ENCODE peak calls at places on chromosomes 6 and 20, in four cellular contexts. L, B, C and S are unnamed samples.
A peak's percentile ranks its signal among the peaks of the same experiment; 100 is the strongest.

GRCh38 chr20:32205502-32206382 is 1.8 kb downstream of the PLAGL2 start:
- DNase-seq in B (no peak), C (no peak), L (no peak), S (no peak)

GRCh38 chr6:122222761-122223160 is 176.7 kb upstream of the HSF2 start:
- DNase-seq in L (no peak), B (no peak), C (no peak), S (no peak)

GRCh38 chr6:158519354-158519753 is 40.5 kb upstream of the TMEM181 start:
- DNase-seq in C (no peak), B (no peak), L (no peak), S (no peak)

GRCh38 chr6:32852844-32853540 is 512 bp downstream of the TAP1 start:
- DNase-seq in B (peak; percentile 76), L (no peak), C (peak; percentile 47), S (no peak)

GRCh38 chr20:21509597-21510331 is 4.1 kb downstream of the NKX2-2 start:
- DNase-seq in B (no peak), C (no peak), L (peak; percentile 17), S (no peak)

GRCh38 chr6:13165518-13166186 is 162.7 kb downstream of the TBC1D7 start:
- DNase-seq in L (no peak), C (no peak), B (no peak), S (no peak)

GRCh38 chr6:52417675-52418111 is 2.4 kb upstream of the EFHC1 start:
- DNase-seq in L (peak; percentile 71), B (no peak), C (no peak), S (peak; percentile 66)

GRCh38 chr6:139402935-139403386 is 28.5 kb upstream of the CITED2 start:
- DNase-seq in B (no peak), L (peak; percentile 91), C (no peak), S (peak; percentile 24)

GRCh38 chr20:44370639-44371218 is 15.2 kb downstream of the HNF4A start:
- DNase-seq in B (no peak), C (no peak), L (no peak), S (no peak)

GRCh38 chr6:148967546-148967945 is 220.7 kb downstream of the UST start:
- DNase-seq in C (no peak), B (no peak), L (no peak), S (no peak)

GRCh38 chr6:56890066-56890465 is 64.8 kb upstream of the BEND6 start:
- DNase-seq in C (no peak), L (no peak), B (no peak), S (no peak)

GRCh38 chr6:135280375-135281136 is 99.4 kb downstream of the MYB start:
- DNase-seq in B (no peak), C (no peak), L (no peak), S (peak; percentile 4)

GRCh38 chr20:18705490-18705889 is 108.1 kb upstream of the SCP2D1 start:
- DNase-seq in B (no peak), L (peak; percentile 77), C (no peak), S (peak; percentile 37)

GRCh38 chr6:83958250-83958685 is 75.3 kb upstream of the MRAP2 start:
- DNase-seq in B (no peak), L (no peak), C (no peak), S (no peak)

GRCh38 chr20:50491926-50492634 is 18.1 kb upstream of the PTPN1 start:
- DNase-seq in L (no peak), C (no peak), B (peak; percentile 74), S (peak; percentile 73)

GRCh38 chr6:37804676-37805075 is 14.9 kb upstream of the ZFAND3 start:
- DNase-seq in C (no peak), L (no peak), B (peak; percentile 25), S (no peak)

GRCh38 chr6:4258733-4259132 is 123.4 kb upstream of the ECI2 start:
- DNase-seq in L (no peak), C (no peak), B (no peak), S (no peak)